ENCODE peak calls at places on chromosomes 1 and 21, in nine cellular contexts. Q is lung; C is ascending aorta; T is GM12878; B is GM23338; F is heart right ventricle; R is ovary; X is CD8-positive, alpha-beta T cell; G is brain microvascular endothelial cell. V is an unnamed sample.
A peak's percentile ranks its signal among the peaks of the same experiment; 100 is the strongest.

GRCh38 chr1:1460540-1461130 is 10.9 kb upstream of the ATAD3B start:
- DNase-seq in G (no peak), Q (no peak), B (no peak), C (no peak), T (no peak), F (no peak), R (no peak), X (no peak), V (peak; percentile 79)

GRCh38 chr1:83883979-83884378 is 115.0 kb downstream of the TTLL7 start:
- DNase-seq in C (no peak), B (no peak), X (no peak), R (no peak), G (no peak), Q (no peak), T (no peak), F (no peak), V (no peak)

GRCh38 chr1:50110656-50111055 is 1.9 kb downstream of the ELAVL4 start:
- DNase-seq in Q (no peak), B (peak; percentile 72), G (no peak), F (no peak), X (no peak), R (no peak), C (no peak), T (no peak), V (no peak)

GRCh38 chr1:65339866-65340483 is 30.6 kb downstream of the DNAJC6 start:
- DNase-seq in C (no peak), T (no peak), R (no peak), G (peak; percentile 71), B (no peak), Q (no peak), F (no peak), X (no peak), V (peak; percentile 47)

GRCh38 chr1:208587110-208587509 is 342.9 kb upstream of the PLXNA2 start:
- DNase-seq in Q (no peak), G (no peak), B (no peak), F (no peak), X (no peak), C (no peak), T (peak; percentile 51), R (no peak), V (no peak)

GRCh38 chr1:114854693-114855320 is at the start of gene SYCP1:
- DNase-seq in Q (no peak), B (peak; percentile 60), F (no peak), R (no peak), G (no peak), X (no peak), T (no peak), C (no peak), V (no peak)

GRCh38 chr1:22141948-22142314 is 966 bp downstream of the WNT4 start:
- DNase-seq in C (no peak), F (no peak), T (no peak), Q (no peak), G (no peak), R (no peak), X (no peak), B (peak; percentile 50), V (no peak)

GRCh38 chr1:84698151-84698651 is 7.9 kb upstream of the SSX2IP start:
- DNase-seq in F (no peak), C (no peak), X (no peak), R (no peak), T (no peak), B (no peak), G (peak; percentile 36), Q (no peak), V (peak; percentile 75)

GRCh38 chr1:71658295-71658694 is 577.5 kb upstream of the ZRANB2 start:
- DNase-seq in C (no peak), T (no peak), Q (no peak), X (no peak), B (no peak), F (peak; percentile 6), R (no peak), G (no peak), V (no peak)

GRCh38 chr1:115545791-115546733 is 95.7 kb upstream of the VANGL1 start:
- DNase-seq in G (peak; percentile 94), C (peak; percentile 73), B (peak; percentile 94), Q (no peak), X (no peak), T (no peak), R (peak; percentile 36), F (peak; percentile 36), V (peak; percentile 84)

GRCh38 chr1:159247266-159247665 is 42.6 kb downstream of the ACKR1 start:
- DNase-seq in X (no peak), Q (no peak), B (no peak), T (no peak), G (no peak), C (no peak), R (no peak), F (no peak), V (no peak)

GRCh38 chr1:3903141-3904005 is 3.3 kb upstream of the C1orf174 start:
- DNase-seq in F (no peak), C (no peak), X (no peak), B (no peak), G (no peak), T (no peak), Q (no peak), R (no peak), V (peak; percentile 77)

GRCh38 chr1:200525167-200526123 is 95.1 kb downstream of the KIF14 start:
- DNase-seq in G (no peak), C (no peak), F (no peak), T (no peak), B (no peak), R (no peak), X (no peak), Q (no peak), V (no peak)

DNA sequence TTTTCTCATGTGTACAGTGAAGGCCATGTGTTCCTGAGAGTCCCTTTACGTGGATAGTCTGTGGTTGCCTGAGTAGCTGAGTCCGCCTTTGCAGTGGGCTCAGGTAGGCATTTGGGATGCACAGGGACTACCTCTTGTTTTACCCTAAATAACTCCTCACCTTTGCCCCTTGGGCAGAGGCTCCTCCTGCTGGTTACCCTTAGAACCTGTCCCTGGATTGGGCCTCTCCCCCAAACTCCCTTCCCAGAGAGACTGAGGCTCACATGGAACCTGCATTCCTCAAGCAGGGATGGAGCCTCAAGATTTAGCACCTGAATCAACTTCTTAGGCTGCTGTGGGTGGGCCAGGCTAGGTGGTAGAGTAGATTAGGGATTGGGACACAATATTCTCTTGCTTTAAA is 111.7 kb downstream of the FOXD2 start:
- DNase-seq in R (no peak), F (no peak), X (no peak), B (peak; percentile 22), G (no peak), Q (no peak), C (no peak), T (no peak), V (no peak)
- TF ChIP-seq CTCF in R (no peak), F (no peak), X (no peak), B (peak; percentile 56), G (peak; percentile 4), Q (no peak), C (no peak), T (no peak), V (no peak)

GRCh38 chr1:230507671-230508407 is 81.7 kb upstream of the PGBD5 start:
- DNase-seq in Q (peak; percentile 42), T (no peak), X (no peak), F (no peak), B (no peak), C (no peak), G (no peak), R (no peak), V (no peak)

GRCh38 chr1:230503741-230504140 is 77.6 kb upstream of the PGBD5 start:
- DNase-seq in Q (no peak), X (no peak), G (no peak), R (no peak), F (no peak), B (no peak), T (no peak), C (no peak), V (no peak)

DNA sequence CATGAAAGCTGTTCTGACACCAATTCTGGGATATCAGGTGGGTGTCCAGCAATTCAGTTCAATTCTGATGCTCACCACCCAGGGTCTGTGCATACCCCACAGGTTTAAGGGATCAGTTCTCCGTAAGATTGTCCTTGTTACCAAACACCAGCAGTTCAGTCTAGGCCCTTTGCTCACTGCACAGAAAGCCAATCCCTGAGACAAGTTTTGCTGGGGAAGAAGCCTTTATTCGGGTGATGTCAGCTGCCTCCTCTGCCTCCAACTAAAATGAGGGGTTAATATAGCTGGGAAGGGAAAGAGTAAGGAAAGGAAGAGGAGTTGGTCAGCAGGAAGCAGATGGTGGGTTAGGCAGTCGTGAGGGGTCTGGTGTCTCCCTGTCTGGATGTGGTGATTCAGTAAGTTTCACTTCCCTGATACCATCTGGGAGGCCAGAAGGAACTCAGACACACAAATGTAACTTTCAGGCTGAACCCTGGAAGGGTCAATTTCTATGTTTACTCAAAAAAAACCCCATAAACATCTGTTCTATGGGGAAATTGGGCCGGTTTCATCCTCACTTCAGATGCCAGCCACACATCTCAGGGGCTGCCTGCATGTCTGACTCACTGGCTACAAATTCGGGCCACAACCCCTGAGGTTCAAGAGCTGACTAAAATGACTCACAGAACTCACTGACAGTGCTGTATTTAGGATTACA is 83.3 kb upstream of the PGBD5 start:
- DNase-seq in R (no peak), Q (no peak), T (peak; percentile 19), B (no peak), G (peak; percentile 93), X (no peak), F (no peak), C (no peak), V (peak; percentile 85)
- H3K27ac ChIP-seq in R (no peak overlapping the region), Q (no peak overlapping the region), T (no peak overlapping the region), B (no peak overlapping the region), G (peak overlapping the region; percentile 67), X (no peak overlapping the region), F (no peak overlapping the region), C (no peak overlapping the region), V (peak overlapping the region; percentile 58)

GRCh38 chr1:162916821-162917613 is 56.0 kb upstream of the CCDC190 start:
- DNase-seq in T (no peak), G (no peak), C (no peak), B (no peak), R (no peak), X (no peak), F (no peak), Q (no peak), V (no peak)

GRCh38 chr1:162914601-162915000 is 53.6 kb upstream of the CCDC190 start:
- DNase-seq in B (no peak), T (no peak), C (no peak), Q (no peak), F (no peak), R (no peak), X (no peak), G (no peak), V (no peak)

GRCh38 chr1:162918111-162918754 is 57.3 kb upstream of the CCDC190 start:
- DNase-seq in T (no peak), R (no peak), X (no peak), F (no peak), C (no peak), B (no peak), Q (no peak), G (no peak), V (no peak)

GRCh38 chr1:162919043-162919442 is 58.1 kb upstream of the CCDC190 start:
- DNase-seq in R (no peak), G (no peak), F (no peak), Q (no peak), X (no peak), T (no peak), B (no peak), C (no peak), V (no peak)

GRCh38 chr1:162916407-162916806 is 55.4 kb upstream of the CCDC190 start:
- DNase-seq in F (no peak), X (no peak), R (no peak), Q (no peak), T (no peak), B (no peak), G (peak; percentile 32), C (no peak), V (peak; percentile 74)
- H3K36me3 ChIP-seq in F (no peaks in the 10 kb centered on the region), X (no peaks in the 10 kb centered on the region), R (no peaks in the 10 kb centered on the region), Q (no peaks in the 10 kb centered on the region), T (no peaks in the 10 kb centered on the region), B (no peaks in the 10 kb centered on the region), G (no peaks in the 10 kb centered on the region), C (no peaks in the 10 kb centered on the region), V (no peaks in the 10 kb centered on the region)

GRCh38 chr21:28877318-28877884 is 115.3 kb downstream of the LTN1 start:
- DNase-seq in F (no peak), B (no peak), T (no peak), G (no peak), Q (no peak), C (no peak), X (no peak), R (no peak), V (no peak)
- TF ChIP-seq CTCF in F (no peak), B (no peak), T (no peak), G (no peak), Q (no peak), C (no peak), X (peak; percentile 36), R (no peak), V (no peak)